ENCODE peak calls at places on chromosomes 13 and 19, in eight cellular contexts. J, H, Z, O, I, M, C and B are unnamed samples.

GRCh38 chr13:97225533-97225932 is 3.4 kb downstream of the MBNL2 start:
- DNase-seq in J (no peak), H (no peak), Z (no peak), O (no peak), I (no peak), M (no peak), C (no peak), B (no peak)

GRCh38 chr13:113585828-113586355 is 1.3 kb downstream of the TFDP1 start:
- DNase-seq in J (no peak), H (no peak), Z (no peak), O (peak; percentile 11), I (peak; percentile 17), M (no peak), C (no peak), B (no peak)

GRCh38 chr19:23095406-23095805 is 21.4 kb upstream of the ZNF730 start:
- DNase-seq in J (peak; percentile 7), H (no peak), Z (no peak), O (peak; percentile 8), I (no peak), M (no peak), C (no peak), B (no peak)

GRCh38 chr19:37989855-37990254 is 82.8 kb downstream of the SIPA1L3 start:
- DNase-seq in J (no peak), H (no peak), Z (no peak), O (no peak), I (no peak), M (no peak), C (no peak), B (no peak)

GRCh38 chr13:80524447-80525215 is 183.7 kb upstream of the SPRY2 start:
- DNase-seq in J (peak; percentile 63), H (no peak), Z (no peak), O (peak; percentile 66), I (no peak), M (no peak), C (no peak), B (no peak)

GRCh38 chr13:25300861-25301346 is 521 bp upstream of the NUP58 start:
- DNase-seq in J (peak; percentile 34), H (no peak), Z (no peak), O (no peak), I (peak; percentile 51), M (no peak), C (no peak), B (no peak)

GRCh38 chr13:41939403-41939802 is 21.5 kb downstream of the VWA8 start:
- DNase-seq in J (no peak), H (no peak), Z (no peak), O (no peak), I (no peak), M (no peak), C (no peak), B (no peak)

GRCh38 chr19:10432736-10433130 is 12.4 kb downstream of the PDE4A start:
- DNase-seq in J (no peak), H (no peak), Z (no peak), O (no peak), I (no peak), M (no peak), C (no peak), B (no peak)

GRCh38 chr13:98835156-98835555 is 82.7 kb upstream of the SLC15A1 start:
- DNase-seq in J (no peak), H (no peak), Z (no peak), O (no peak), I (no peak), M (no peak), C (no peak), B (no peak)

GRCh38 chr13:101150998-101151397 is 265.3 kb downstream of the NALCN start:
- DNase-seq in J (peak; percentile 26), H (no peak), Z (peak; percentile 44), O (peak; percentile 52), I (no peak), M (no peak), C (no peak), B (no peak)

GRCh38 chr19:18617562-18617961 is 4.9 kb downstream of the TMEM59L start:
- DNase-seq in J (no peak), H (no peak), Z (no peak), O (no peak), I (no peak), M (no peak), C (no peak), B (no peak)

GRCh38 chr13:42651936-42652641 is 78.1 kb downstream of the TNFSF11 start:
- DNase-seq in J (no peak), H (no peak), Z (no peak), O (no peak), I (no peak), M (no peak), C (no peak), B (no peak)

GRCh38 chr13:43751624-43752023 is 35.1 kb downstream of the ENOX1 start:
- DNase-seq in J (peak; percentile 22), H (no peak), Z (no peak), O (peak; percentile 54), I (no peak), M (no peak), C (no peak), B (no peak)

GRCh38 chr19:43695985-43696729 is 19.7 kb upstream of the IRGC start:
- DNase-seq in J (no peak), H (no peak), Z (no peak), O (no peak), I (no peak), M (no peak), C (no peak), B (no peak)

GRCh38 chr13:91056746-91057145 is 290.7 kb upstream of the MIR17HG start:
- DNase-seq in J (no peak), H (no peak), Z (no peak), O (no peak), I (no peak), M (no peak), C (no peak), B (no peak)

GRCh38 chr19:12782424-12783225 is 7.3 kb upstream of the HOOK2 start:
- DNase-seq in J (peak; percentile 82), H (no peak), Z (peak; percentile 77), O (peak; percentile 79), I (peak; percentile 90), M (peak; percentile 92), C (no peak), B (no peak)

GRCh38 chr13:28575200-28575599 is 80.3 kb upstream of the FLT1 start:
- DNase-seq in J (no peak), H (no peak), Z (no peak), O (no peak), I (no peak), M (no peak), C (no peak), B (no peak)

GRCh38 chr19:532578-533484 is 1.3 kb downstream of the CDC34 start:
- DNase-seq in J (peak; percentile 74), H (no peak), Z (peak; percentile 63), O (peak; percentile 78), I (peak; percentile 66), M (no peak), C (no peak), B (no peak)

GRCh38 chr13:21672811-21673591 is 2.1 kb downstream of the FGF9 start:
- DNase-seq in J (no peak), H (no peak), Z (peak; percentile 15), O (no peak), I (no peak), M (no peak), C (no peak), B (no peak)

GRCh38 chr13:75796825-75797224 is 160.7 kb downstream of the LMO7 start:
- DNase-seq in J (no peak), H (no peak), Z (no peak), O (no peak), I (no peak), M (no peak), C (no peak), B (no peak)

GRCh38 chr19:13834308-13834790 is 39.1 kb downstream of the ZSWIM4 start:
- DNase-seq in J (peak; percentile 73), H (no peak), Z (peak; percentile 39), O (peak; percentile 76), I (no peak), M (no peak), C (no peak), B (no peak)

GRCh38 chr19:1880611-1881392 is 4.5 kb downstream of the ABHD17A start:
- DNase-seq in J (no peak), H (no peak), Z (no peak), O (no peak), I (no peak), M (no peak), C (no peak), B (no peak)